ENCODE peak calls at places on chromosomes 6 and 20, in seven cellular contexts. Y is stomach, A is sigmoid colon, W is K562, I is GM12878, Q is SK-N-SH, S is H1. O is an unnamed sample.

GRCh38 chr20:11266571-11266970 is 592.8 kb upstream of the JAG1 start:
- DNase-seq in Q (no peak), S (no peak), A (no peak), W (no peak), I (no peak), Y (no peak), O (no peak)

GRCh38 chr20:46709055-46709458 is 392 bp upstream of the SLC2A10 start:
- DNase-seq in I (no peak), S (no peak), A (no peak), W (no peak), Q (no peak), Y (peak), O (peak)

GRCh38 chr6:2947424-2947823 is 23.9 kb downstream of the SERPINB6 start:
- DNase-seq in I (no peak), Q (no peak), W (no peak), A (no peak), S (no peak), Y (no peak), O (no peak)

GRCh38 chr20:51043811-51044210 is 20.9 kb upstream of the KCNG1 start:
- DNase-seq in Y (no peak), A (no peak), W (no peak), Q (no peak), I (no peak), S (no peak), O (no peak)

GRCh38 chr20:44131704-44132103 is 55.3 kb downstream of the JPH2 start:
- DNase-seq in W (no peak), Y (no peak), Q (no peak), I (no peak), S (no peak), A (peak), O (no peak)

GRCh38 chr6:167047554-167047953 is 48.4 kb downstream of the CEP43 start:
- DNase-seq in W (no peak), A (no peak), S (no peak), I (peak), Y (peak), Q (no peak), O (peak)

GRCh38 chr20:50366270-50367103 is 143.7 kb upstream of the PTPN1 start:
- DNase-seq in Y (peak), I (no peak), A (peak), W (peak), S (no peak), Q (peak), O (peak)

GRCh38 chr20:37430778-37431460 is 85.0 kb downstream of the SRC start:
- DNase-seq in Q (no peak), A (no peak), W (no peak), S (no peak), Y (no peak), I (no peak), O (no peak)

GRCh38 chr6:28281288-28282064 is at the start of gene PGBD1:
- DNase-seq in S (peak), W (peak), Q (peak), A (peak), I (no peak), Y (peak), O (peak)

GRCh38 chr6:144895890-144896289 is 610.8 kb downstream of the UTRN start:
- DNase-seq in Q (peak), Y (no peak), W (no peak), I (no peak), S (peak), A (no peak), O (no peak)

GRCh38 chr6:42363906-42364859 is 87.5 kb downstream of the TRERF1 start:
- DNase-seq in W (no peak), Y (no peak), Q (no peak), I (no peak), A (no peak), S (no peak), O (no peak)

GRCh38 chr6:13827038-13827437 is 12.7 kb upstream of the MCUR1 start:
- DNase-seq in Q (no peak), S (no peak), A (no peak), W (no peak), Y (no peak), I (no peak), O (no peak)

GRCh38 chr20:362271-363254 is 15.7 kb downstream of the NRSN2 start:
- DNase-seq in Y (peak), W (peak), S (no peak), Q (peak), I (no peak), A (peak), O (peak)

GRCh38 chr6:13478525-13478962 is 8.9 kb downstream of the GFOD1 start:
- DNase-seq in I (no peak), Y (no peak), Q (no peak), A (no peak), W (no peak), S (no peak), O (no peak)

GRCh38 chr20:58923117-58923712 is 57.8 kb upstream of the NELFCD start:
- DNase-seq in A (no peak), Q (no peak), I (no peak), W (no peak), S (no peak), Y (no peak), O (no peak)

GRCh38 chr20:54856202-54856601 is 380.8 kb downstream of the DOK5 start:
- DNase-seq in Q (no peak), S (no peak), W (no peak), Y (no peak), I (no peak), A (no peak), O (no peak)

GRCh38 chr6:6771964-6772363 is 183.4 kb downstream of the LY86 start:
- DNase-seq in Y (no peak), Q (no peak), S (no peak), A (no peak), I (no peak), W (no peak), O (no peak)

GRCh38 chr6:168017629-168018028 is 20.2 kb downstream of the KIF25 start:
- DNase-seq in W (no peak), Y (no peak), I (no peak), Q (no peak), A (no peak), S (no peak), O (no peak)

GRCh38 chr6:33124525-33124901 is 48.7 kb downstream of the HLA-DPB1 start:
- DNase-seq in S (no peak), Q (no peak), A (no peak), W (no peak), Y (no peak), I (no peak), O (no peak)

GRCh38 chr6:125099211-125100017 is 54.2 kb upstream of the TPD52L1 start:
- DNase-seq in I (no peak), Y (peak), W (peak), Q (peak), A (peak), S (peak), O (peak)

GRCh38 chr6:41940759-41941279 is 789 bp downstream of the CCND3 start:
- DNase-seq in W (peak), A (peak), S (no peak), Y (peak), I (no peak), Q (peak), O (peak)

GRCh38 chr6:119230160-119230559 is 119.4 kb downstream of the MAN1A1 start:
- DNase-seq in Y (no peak), A (no peak), I (no peak), S (no peak), Q (no peak), W (no peak), O (no peak)

GRCh38 chr20:62368629-62369507 is 1.8 kb upstream of the LAMA5 start:
- DNase-seq in A (peak), W (peak), Y (peak), S (no peak), Q (peak), I (no peak), O (peak)

GRCh38 chr6:87879144-87879861 is 168.3 kb upstream of the SPACA1 start:
- DNase-seq in W (no peak), I (no peak), Y (no peak), A (no peak), Q (no peak), S (no peak), O (peak)

GRCh38 chr6:133637874-133638273 is 251.0 kb upstream of the TCF21 start:
- DNase-seq in Y (no peak), I (no peak), A (no peak), S (no peak), W (no peak), Q (no peak), O (no peak)

GRCh38 chr6:133637436-133637835 is 251.5 kb upstream of the TCF21 start:
- DNase-seq in S (no peak), W (no peak), Y (no peak), A (no peak), I (no peak), Q (no peak), O (no peak)

GRCh38 chr6:133634474-133634873 is 254.4 kb upstream of the TCF21 start:
- DNase-seq in I (no peak), A (no peak), Q (no peak), W (no peak), Y (no peak), S (no peak), O (no peak)

GRCh38 chr6:133632906-133633305 is 256.0 kb upstream of the TCF21 start:
- DNase-seq in Q (no peak), A (no peak), Y (no peak), I (no peak), W (no peak), S (no peak), O (no peak)

DNA sequence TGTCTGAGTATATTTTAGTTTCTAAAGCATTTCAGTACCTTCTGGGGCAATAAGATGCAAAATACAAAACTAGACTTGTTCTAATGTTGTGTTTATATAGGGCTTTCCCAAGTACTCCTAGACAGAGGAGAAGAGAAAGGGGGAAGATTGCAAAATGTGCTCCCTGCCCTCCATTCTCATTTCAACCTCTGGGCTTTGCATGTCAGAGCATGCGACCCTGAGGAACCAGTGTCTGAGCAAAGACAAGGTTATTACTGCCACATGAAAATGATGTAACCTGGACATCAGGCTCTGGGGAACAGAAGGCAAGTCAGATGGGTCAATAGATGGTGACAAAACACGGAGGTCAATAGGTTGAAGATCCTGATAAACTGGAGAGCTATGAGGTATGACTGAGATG is 253.5 kb upstream of the TCF21 start:
- DNase-seq in W (no peak), S (no peak), Y (no peak), I (no peak), A (no peak), Q (no peak), O (no peak)
- H3K27ac ChIP-seq in W (no peak), S (no peak), Y (no peak), I (no peak), A (no peak), Q (no peak), O (no peak)

GRCh38 chr6:121951918-121952379 is 447.5 kb upstream of the HSF2 start:
- DNase-seq in I (no peak), Y (no peak), S (no peak), W (no peak), A (no peak), Q (no peak), O (no peak)
- TF ChIP-seq EP300 in I (no peak), Y (no peak), S (no peak), W (no peak), A (no peak), Q (peak), O (no peak)

GRCh38 chr20:9348316-9348715 is 166.1 kb upstream of the LAMP5 start:
- DNase-seq in W (no peak), A (no peak), I (no peak), Y (no peak), Q (no peak), S (no peak), O (no peak)

GRCh38 chr20:9348746-9349145 is 165.6 kb upstream of the LAMP5 start:
- DNase-seq in S (no peak), I (no peak), A (no peak), W (no peak), Q (no peak), Y (no peak), O (no peak)

GRCh38 chr20:9353180-9353915 is 161.0 kb upstream of the LAMP5 start:
- DNase-seq in Q (no peak), W (no peak), I (no peak), S (no peak), A (no peak), Y (no peak), O (no peak)

GRCh38 chr20:9352740-9353139 is 161.7 kb upstream of the LAMP5 start:
- DNase-seq in A (no peak), W (no peak), Q (no peak), S (no peak), Y (no peak), I (no peak), O (no peak)

GRCh38 chr20:9349256-9349655 is 165.1 kb upstream of the LAMP5 start:
- DNase-seq in I (no peak), Q (no peak), S (no peak), A (no peak), Y (no peak), W (no peak), O (no peak)
- TF ChIP-seq POLR2AphosphoS5 in I (no peak), Q (no peak), S (no peak), A (no peak), Y (no peak), W (no peak), O (no peak)

GRCh38 chr6:40897390-40898003 is 141.5 kb downstream of the UNC5CL start:
- DNase-seq in W (no peak), S (no peak), I (no peak), A (no peak), Q (no peak), Y (no peak), O (no peak)
- H3K27ac ChIP-seq in W (no peak), S (no peak), I (no peak), A (no peak), Q (no peak), Y (no peak), O (no peak)

GRCh38 chr20:23363257-23363649 is 1.3 kb downstream of the GZF1 start:
- DNase-seq in Y (no peak), Q (no peak), S (no peak), A (no peak), W (no peak), I (no peak), O (no peak)

GRCh38 chr20:23358923-23359572 is 2.9 kb upstream of the GZF1 start:
- DNase-seq in W (peak), Y (peak), I (no peak), S (no peak), A (no peak), Q (no peak), O (peak)

GRCh38 chr20:23361108-23361650 is 803 bp upstream of the GZF1 start:
- DNase-seq in W (peak), I (no peak), Q (no peak), A (no peak), S (no peak), Y (no peak), O (no peak)

GRCh38 chr20:23362392-23363256 is 642 bp downstream of the GZF1 start:
- DNase-seq in I (no peak), Y (peak), Q (no peak), S (no peak), W (no peak), A (peak), O (peak)

DNA sequence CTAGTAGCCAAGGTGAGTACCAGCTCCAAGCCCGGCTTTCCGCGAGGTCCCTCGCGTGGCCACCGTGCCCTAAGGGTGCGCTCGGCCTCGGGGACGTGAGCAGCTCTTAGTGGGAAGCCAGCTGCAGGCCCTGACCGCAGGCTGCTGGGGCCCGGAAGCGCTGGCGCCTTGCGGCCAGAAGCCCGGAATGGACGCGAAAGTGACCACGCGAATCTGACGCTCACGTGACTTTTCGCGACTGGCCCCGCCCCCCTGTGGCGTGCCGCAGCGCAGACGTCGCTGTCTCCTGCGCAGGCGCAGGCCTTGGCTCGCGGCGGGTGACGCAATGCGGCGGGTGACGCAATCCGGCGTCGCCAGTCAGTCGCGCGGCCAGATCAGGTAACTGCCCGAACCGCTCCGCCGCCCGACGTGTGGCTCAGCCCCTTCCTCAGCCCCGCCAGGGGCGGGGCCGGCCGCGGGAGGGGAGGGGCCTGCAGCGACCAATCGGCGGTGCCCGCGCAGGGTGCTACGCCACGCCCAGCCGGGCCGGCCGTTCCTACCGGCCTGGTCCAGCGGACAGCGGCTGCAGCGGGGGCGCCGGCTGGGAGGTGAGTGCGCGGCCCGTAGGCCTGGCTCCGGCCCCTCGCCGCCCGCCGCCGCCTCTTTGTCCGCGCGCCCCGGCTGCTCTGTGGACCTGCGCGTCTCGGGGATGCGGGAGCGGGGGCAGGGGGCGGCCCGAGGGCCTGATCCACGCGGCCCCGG is at the start of gene GZF1:
- DNase-seq in A (peak), Q (peak), Y (peak), S (peak), W (peak), I (peak), O (peak)
- TF ChIP-seq EP300 in A (peak), Q (peak), Y (peak), S (no peak), W (peak), I (peak), O (peak)

DNA sequence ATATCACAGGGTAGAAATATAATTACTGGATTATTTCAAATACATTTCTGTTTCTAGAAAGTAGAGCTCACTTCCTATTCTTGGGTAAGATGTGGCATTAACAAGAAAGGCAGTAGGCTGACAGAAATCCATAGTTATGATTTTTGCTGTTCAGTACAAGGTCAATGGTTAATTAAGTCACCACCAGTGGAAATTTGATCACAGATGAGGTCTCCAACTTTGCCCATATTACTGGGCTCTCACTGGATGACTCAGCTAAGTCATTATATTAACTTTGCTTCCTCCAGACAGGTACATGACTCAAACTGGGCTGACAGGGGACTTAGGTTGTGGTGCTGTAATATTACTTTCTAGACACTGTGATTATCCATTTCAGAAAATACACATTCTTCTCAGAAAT is 212.4 kb downstream of the GRIK2 start:
- DNase-seq in S (no peak), A (no peak), W (no peak), Q (no peak), I (peak), Y (no peak), O (no peak)
- TF ChIP-seq POLR2AphosphoS5 in S (no peak), A (no peak), W (no peak), Q (no peak), I (no peak), Y (no peak), O (no peak)